ENCODE peak calls at places on chromosomes 4 and X, in seven cellular contexts. S is stimulated activated naive CD4-positive, alpha-beta T cell treated with Interleukin-2 at 50 U/mL for 16 hours; U is activated CD8-positive, alpha-beta memory T cell treated with anti-CD3 and anti-CD28 coated beads for 4 hours; V is NCI-H774; R is mesothelial cell of epicardium; D is memory B cell; W is stimulated activated CD4-positive, alpha-beta T cell treated with anti-CD3 and anti-CD28 coated beads, Interleukin-15, amount 100 ng/mL, for 24 hours. B is an unnamed sample.

GRCh38 chr4:143514432-143514831 is 930 bp downstream of the SMARCA5 start:
- DNase-seq in W (peak), U (peak), D (no peak), R (no peak), S (peak), V (no peak), B (peak)

GRCh38 chrX:112678831-112679230 is 907 bp downstream of the LHFPL1 start:
- DNase-seq in V (no peak), W (no peak), U (no peak), D (no peak), S (no peak), R (no peak), B (no peak)

GRCh38 chrX:69179380-69179911 is 14.2 kb upstream of the PJA1 start:
- DNase-seq in D (no peak), W (no peak), V (peak), U (no peak), S (no peak), R (no peak), B (peak)

GRCh38 chr4:829761-830655 is 4.1 kb upstream of the CPLX1 start:
- DNase-seq in W (peak), U (no peak), D (no peak), R (no peak), V (no peak), S (no peak), B (no peak)

GRCh38 chrX:107714196-107714811 is 61.3 kb downstream of the TSC22D3 start:
- DNase-seq in W (no peak), R (no peak), V (no peak), D (peak), U (no peak), S (no peak), B (peak)

GRCh38 chr4:56544573-56545131 is 39.1 kb downstream of the ARL9 start:
- DNase-seq in U (peak), R (peak), D (peak), W (peak), S (peak), V (peak), B (peak)

GRCh38 chr4:107736037-107736436 is 16.0 kb upstream of the PAPSS1 start:
- DNase-seq in S (no peak), V (no peak), W (no peak), D (no peak), U (no peak), R (no peak), B (no peak)

GRCh38 chrX:134807039-134807729 is 148.9 kb upstream of the PLAC1 start:
- DNase-seq in W (peak), U (peak), V (peak), D (peak), S (peak), R (peak), B (peak)

GRCh38 chr4:99436462-99436861 is 1.3 kb upstream of the ADH7 start:
- DNase-seq in W (no peak), V (no peak), R (no peak), U (no peak), D (no peak), S (no peak), B (no peak)

GRCh38 chr4:15533817-15534216 is 64.1 kb downstream of the CC2D2A start:
- DNase-seq in S (no peak), U (no peak), W (no peak), V (no peak), D (no peak), R (no peak), B (no peak)

GRCh38 chr4:10872833-10873517 is 188.4 kb upstream of the CLNK start:
- DNase-seq in W (no peak), S (no peak), R (no peak), U (no peak), V (no peak), D (no peak), B (no peak)

GRCh38 chr4:1973218-1973617 is 35.6 kb downstream of the NELFA start:
- DNase-seq in U (no peak), W (no peak), V (no peak), S (no peak), D (no peak), R (no peak), B (no peak)

GRCh38 chr4:104772849-104773248 is 278.2 kb upstream of the CXXC4 start:
- DNase-seq in V (no peak), W (no peak), S (no peak), R (no peak), D (no peak), U (no peak), B (no peak)

GRCh38 chrX:110987292-110987691 is 108.7 kb upstream of the PAK3 start:
- DNase-seq in R (no peak), D (no peak), W (no peak), U (no peak), S (no peak), V (no peak), B (no peak)

GRCh38 chr4:60992037-60992436 is 208.1 kb upstream of the ADGRL3 start:
- DNase-seq in R (no peak), U (no peak), V (no peak), D (no peak), S (no peak), W (no peak), B (no peak)

GRCh38 chr4:60805500-60806313 is 394.4 kb upstream of the ADGRL3 start:
- DNase-seq in R (no peak), V (no peak), S (no peak), W (no peak), D (no peak), U (no peak), B (no peak)

GRCh38 chr4:110480031-110480549 is 4.1 kb downstream of the ENPEP start:
- DNase-seq in D (no peak), W (no peak), U (no peak), R (no peak), V (no peak), S (no peak), B (peak)

GRCh38 chrX:10722804-10723364 is 102.5 kb upstream of the MID1 start:
- DNase-seq in V (no peak), D (peak), W (peak), R (no peak), U (no peak), S (peak), B (peak)

GRCh38 chrX:138519296-138519695 is 192.2 kb downstream of the FGF13 start:
- DNase-seq in D (no peak), W (no peak), R (no peak), U (no peak), S (no peak), V (peak), B (peak)

GRCh38 chr4:2252530-2252924 is 9.4 kb downstream of the MXD4 start:
- DNase-seq in D (no peak), W (peak), U (no peak), V (no peak), R (peak), S (no peak), B (no peak)

GRCh38 chr4:67687639-67688038 is 13.3 kb downstream of the UBA6 start:
- DNase-seq in U (no peak), S (no peak), R (no peak), D (no peak), W (no peak), V (no peak), B (peak)

GRCh38 chr4:109398928-109399327 is 34.7 kb upstream of the SEC24B start:
- DNase-seq in S (no peak), D (no peak), R (no peak), W (no peak), V (no peak), U (no peak), B (no peak)

GRCh38 chrX:103215768-103216085 is 819 bp downstream of the BEX4 start:
- DNase-seq in R (no peak), V (no peak), D (no peak), S (no peak), W (no peak), U (no peak), B (no peak)

GRCh38 chr4:142565771-142566170 is 280.3 kb downstream of the INPP4B start:
- DNase-seq in W (no peak), D (no peak), V (no peak), R (no peak), S (no peak), U (no peak), B (no peak)

GRCh38 chr4:81069706-81070331 is 39.3 kb downstream of the BMP3 start:
- DNase-seq in S (peak), D (peak), W (peak), R (peak), V (peak), U (peak), B (peak)

B was measured in LHCN-M2.